ENCODE peak calls at places on chromosome 18, in seven cellular contexts. One of them, this sample, is unnamed.

GRCh38 chr18:61829108-61829507 is 63.7 kb downstream of the RNF152 start:
- DNase-seq in NCI-H1105 treated with DMSO at 0.1 percent for 48 hours: no peak
- DNase-seq in stimulated activated CD4-positive, alpha-beta T cell treated with anti-CD3 and anti-CD28 coated beads, Interleukin-15, amount 100 ng/mL, for 48 hours: no peak
- DNase-seq in NCI-H345: no peak
- DNase-seq in fibroblast of mammary gland: no peak
- DNase-seq in naive thymus-derived CD4-positive, alpha-beta T cell: no peak
- DNase-seq in SK-N-DZ: no peak
- DNase-seq in this sample: no peak

GRCh38 chr18:58549814-58550339 is 79.0 kb downstream of the ALPK2 start:
- DNase-seq in NCI-H1105 treated with DMSO at 0.1 percent for 48 hours: no peak
- DNase-seq in stimulated activated CD4-positive, alpha-beta T cell treated with anti-CD3 and anti-CD28 coated beads, Interleukin-15, amount 100 ng/mL, for 48 hours: no peak
- DNase-seq in NCI-H345: no peak
- DNase-seq in fibroblast of mammary gland: no peak
- DNase-seq in naive thymus-derived CD4-positive, alpha-beta T cell: no peak
- DNase-seq in SK-N-DZ: no peak
- DNase-seq in this sample: no peak

GRCh38 chr18:38350141-38350540 is 784.5 kb upstream of the CELF4 start:
- DNase-seq in NCI-H1105 treated with DMSO at 0.1 percent for 48 hours: no peak
- DNase-seq in stimulated activated CD4-positive, alpha-beta T cell treated with anti-CD3 and anti-CD28 coated beads, Interleukin-15, amount 100 ng/mL, for 48 hours: no peak
- DNase-seq in NCI-H345: no peak
- DNase-seq in fibroblast of mammary gland: no peak
- DNase-seq in naive thymus-derived CD4-positive, alpha-beta T cell: no peak
- DNase-seq in SK-N-DZ: no peak
- DNase-seq in this sample: no peak

GRCh38 chr18:35444636-35445035 is 53.1 kb downstream of the INO80C start:
- DNase-seq in NCI-H1105 treated with DMSO at 0.1 percent for 48 hours: no peak
- DNase-seq in stimulated activated CD4-positive, alpha-beta T cell treated with anti-CD3 and anti-CD28 coated beads, Interleukin-15, amount 100 ng/mL, for 48 hours: no peak
- DNase-seq in NCI-H345: no peak
- DNase-seq in fibroblast of mammary gland: no peak
- DNase-seq in naive thymus-derived CD4-positive, alpha-beta T cell: no peak
- DNase-seq in SK-N-DZ: no peak
- DNase-seq in this sample: no peak

GRCh38 chr18:69946608-69947155 is 991 bp downstream of the CD226 start:
- DNase-seq in NCI-H1105 treated with DMSO at 0.1 percent for 48 hours: no peak
- DNase-seq in stimulated activated CD4-positive, alpha-beta T cell treated with anti-CD3 and anti-CD28 coated beads, Interleukin-15, amount 100 ng/mL, for 48 hours: no peak
- DNase-seq in NCI-H345: no peak
- DNase-seq in fibroblast of mammary gland: no peak
- DNase-seq in naive thymus-derived CD4-positive, alpha-beta T cell: no peak
- DNase-seq in SK-N-DZ: no peak
- DNase-seq in this sample: no peak

GRCh38 chr18:49814147-49814499 is 790 bp upstream of the ACAA2 start:
- DNase-seq in NCI-H1105 treated with DMSO at 0.1 percent for 48 hours: peak
- DNase-seq in stimulated activated CD4-positive, alpha-beta T cell treated with anti-CD3 and anti-CD28 coated beads, Interleukin-15, amount 100 ng/mL, for 48 hours: peak
- DNase-seq in NCI-H345: peak
- DNase-seq in fibroblast of mammary gland: peak
- DNase-seq in naive thymus-derived CD4-positive, alpha-beta T cell: no peak
- DNase-seq in SK-N-DZ: peak
- DNase-seq in this sample: peak

GRCh38 chr18:7889515-7889914 is 322.4 kb downstream of the PTPRM start:
- DNase-seq in NCI-H1105 treated with DMSO at 0.1 percent for 48 hours: no peak
- DNase-seq in stimulated activated CD4-positive, alpha-beta T cell treated with anti-CD3 and anti-CD28 coated beads, Interleukin-15, amount 100 ng/mL, for 48 hours: no peak
- DNase-seq in NCI-H345: no peak
- DNase-seq in fibroblast of mammary gland: no peak
- DNase-seq in naive thymus-derived CD4-positive, alpha-beta T cell: no peak
- DNase-seq in SK-N-DZ: no peak
- DNase-seq in this sample: no peak

GRCh38 chr18:13541621-13542519 is 184.5 kb downstream of the FAM210A start:
- DNase-seq in NCI-H1105 treated with DMSO at 0.1 percent for 48 hours: no peak
- DNase-seq in stimulated activated CD4-positive, alpha-beta T cell treated with anti-CD3 and anti-CD28 coated beads, Interleukin-15, amount 100 ng/mL, for 48 hours: no peak
- DNase-seq in NCI-H345: no peak
- DNase-seq in fibroblast of mammary gland: no peak
- DNase-seq in naive thymus-derived CD4-positive, alpha-beta T cell: no peak
- DNase-seq in SK-N-DZ: no peak
- DNase-seq in this sample: no peak

GRCh38 chr18:13611058-13611615 is 115.2 kb downstream of the FAM210A start:
- DNase-seq in NCI-H1105 treated with DMSO at 0.1 percent for 48 hours: no peak
- DNase-seq in stimulated activated CD4-positive, alpha-beta T cell treated with anti-CD3 and anti-CD28 coated beads, Interleukin-15, amount 100 ng/mL, for 48 hours: no peak
- DNase-seq in NCI-H345: no peak
- DNase-seq in fibroblast of mammary gland: peak
- DNase-seq in naive thymus-derived CD4-positive, alpha-beta T cell: no peak
- DNase-seq in SK-N-DZ: no peak
- DNase-seq in this sample: no peak

GRCh38 chr18:27674411-27674810 is 489.3 kb upstream of the CHST9 start:
- DNase-seq in NCI-H1105 treated with DMSO at 0.1 percent for 48 hours: no peak
- DNase-seq in stimulated activated CD4-positive, alpha-beta T cell treated with anti-CD3 and anti-CD28 coated beads, Interleukin-15, amount 100 ng/mL, for 48 hours: no peak
- DNase-seq in NCI-H345: no peak
- DNase-seq in fibroblast of mammary gland: no peak
- DNase-seq in naive thymus-derived CD4-positive, alpha-beta T cell: no peak
- DNase-seq in SK-N-DZ: no peak
- DNase-seq in this sample: no peak

GRCh38 chr18:56869189-56869777 is 218.1 kb downstream of the WDR7 start:
- DNase-seq in NCI-H1105 treated with DMSO at 0.1 percent for 48 hours: peak
- DNase-seq in stimulated activated CD4-positive, alpha-beta T cell treated with anti-CD3 and anti-CD28 coated beads, Interleukin-15, amount 100 ng/mL, for 48 hours: no peak
- DNase-seq in NCI-H345: peak
- DNase-seq in fibroblast of mammary gland: peak
- DNase-seq in naive thymus-derived CD4-positive, alpha-beta T cell: peak
- DNase-seq in SK-N-DZ: peak
- DNase-seq in this sample: no peak

GRCh38 chr18:62655520-62656219 is 59.7 kb upstream of the PHLPP1 start:
- DNase-seq in NCI-H1105 treated with DMSO at 0.1 percent for 48 hours: no peak
- DNase-seq in stimulated activated CD4-positive, alpha-beta T cell treated with anti-CD3 and anti-CD28 coated beads, Interleukin-15, amount 100 ng/mL, for 48 hours: no peak
- DNase-seq in NCI-H345: no peak
- DNase-seq in fibroblast of mammary gland: no peak
- DNase-seq in naive thymus-derived CD4-positive, alpha-beta T cell: no peak
- DNase-seq in SK-N-DZ: no peak
- DNase-seq in this sample: no peak

GRCh38 chr18:13175754-13176210 is 42.8 kb upstream of the LDLRAD4 start:
- DNase-seq in NCI-H1105 treated with DMSO at 0.1 percent for 48 hours: no peak
- DNase-seq in stimulated activated CD4-positive, alpha-beta T cell treated with anti-CD3 and anti-CD28 coated beads, Interleukin-15, amount 100 ng/mL, for 48 hours: no peak
- DNase-seq in NCI-H345: no peak
- DNase-seq in fibroblast of mammary gland: peak
- DNase-seq in naive thymus-derived CD4-positive, alpha-beta T cell: no peak
- DNase-seq in SK-N-DZ: no peak
- DNase-seq in this sample: no peak

GRCh38 chr18:59823611-59824195 is 76.1 kb upstream of the PMAIP1 start:
- DNase-seq in NCI-H1105 treated with DMSO at 0.1 percent for 48 hours: peak
- DNase-seq in stimulated activated CD4-positive, alpha-beta T cell treated with anti-CD3 and anti-CD28 coated beads, Interleukin-15, amount 100 ng/mL, for 48 hours: peak
- DNase-seq in NCI-H345: peak
- DNase-seq in fibroblast of mammary gland: peak
- DNase-seq in naive thymus-derived CD4-positive, alpha-beta T cell: no peak
- DNase-seq in SK-N-DZ: peak
- DNase-seq in this sample: peak

GRCh38 chr18:48905541-48905940 is 45.2 kb downstream of the SMAD7 start:
- DNase-seq in NCI-H1105 treated with DMSO at 0.1 percent for 48 hours: no peak
- DNase-seq in stimulated activated CD4-positive, alpha-beta T cell treated with anti-CD3 and anti-CD28 coated beads, Interleukin-15, amount 100 ng/mL, for 48 hours: no peak
- DNase-seq in NCI-H345: no peak
- DNase-seq in fibroblast of mammary gland: peak
- DNase-seq in naive thymus-derived CD4-positive, alpha-beta T cell: no peak
- DNase-seq in SK-N-DZ: no peak
- DNase-seq in this sample: no peak

GRCh38 chr18:77038182-77038581 is 94.4 kb downstream of the MBP start:
- DNase-seq in NCI-H1105 treated with DMSO at 0.1 percent for 48 hours: no peak
- DNase-seq in stimulated activated CD4-positive, alpha-beta T cell treated with anti-CD3 and anti-CD28 coated beads, Interleukin-15, amount 100 ng/mL, for 48 hours: no peak
- DNase-seq in NCI-H345: no peak
- DNase-seq in fibroblast of mammary gland: no peak
- DNase-seq in naive thymus-derived CD4-positive, alpha-beta T cell: no peak
- DNase-seq in SK-N-DZ: no peak
- DNase-seq in this sample: no peak

GRCh38 chr18:43590182-43590903 is 313.1 kb upstream of the SYT4 start:
- DNase-seq in NCI-H1105 treated with DMSO at 0.1 percent for 48 hours: no peak
- DNase-seq in stimulated activated CD4-positive, alpha-beta T cell treated with anti-CD3 and anti-CD28 coated beads, Interleukin-15, amount 100 ng/mL, for 48 hours: no peak
- DNase-seq in NCI-H345: no peak
- DNase-seq in fibroblast of mammary gland: no peak
- DNase-seq in naive thymus-derived CD4-positive, alpha-beta T cell: no peak
- DNase-seq in SK-N-DZ: no peak
- DNase-seq in this sample: no peak

GRCh38 chr18:78528437-78529228 is 451.0 kb upstream of the SALL3 start:
- DNase-seq in NCI-H1105 treated with DMSO at 0.1 percent for 48 hours: peak
- DNase-seq in stimulated activated CD4-positive, alpha-beta T cell treated with anti-CD3 and anti-CD28 coated beads, Interleukin-15, amount 100 ng/mL, for 48 hours: no peak
- DNase-seq in NCI-H345: peak
- DNase-seq in fibroblast of mammary gland: no peak
- DNase-seq in naive thymus-derived CD4-positive, alpha-beta T cell: no peak
- DNase-seq in SK-N-DZ: no peak
- DNase-seq in this sample: no peak

GRCh38 chr18:50111398-50111797 is 83.5 kb downstream of the MYO5B start:
- DNase-seq in NCI-H1105 treated with DMSO at 0.1 percent for 48 hours: no peak
- DNase-seq in stimulated activated CD4-positive, alpha-beta T cell treated with anti-CD3 and anti-CD28 coated beads, Interleukin-15, amount 100 ng/mL, for 48 hours: no peak
- DNase-seq in NCI-H345: no peak
- DNase-seq in fibroblast of mammary gland: no peak
- DNase-seq in naive thymus-derived CD4-positive, alpha-beta T cell: no peak
- DNase-seq in SK-N-DZ: no peak
- DNase-seq in this sample: no peak

GRCh38 chr18:50151876-50152275 is 43.1 kb downstream of the MYO5B start:
- DNase-seq in NCI-H1105 treated with DMSO at 0.1 percent for 48 hours: no peak
- DNase-seq in stimulated activated CD4-positive, alpha-beta T cell treated with anti-CD3 and anti-CD28 coated beads, Interleukin-15, amount 100 ng/mL, for 48 hours: no peak
- DNase-seq in NCI-H345: no peak
- DNase-seq in fibroblast of mammary gland: peak
- DNase-seq in naive thymus-derived CD4-positive, alpha-beta T cell: no peak
- DNase-seq in SK-N-DZ: no peak
- DNase-seq in this sample: no peak

GRCh38 chr18:31576670-31577069 is 15.0 kb upstream of the TTR start:
- DNase-seq in NCI-H1105 treated with DMSO at 0.1 percent for 48 hours: no peak
- DNase-seq in stimulated activated CD4-positive, alpha-beta T cell treated with anti-CD3 and anti-CD28 coated beads, Interleukin-15, amount 100 ng/mL, for 48 hours: no peak
- DNase-seq in NCI-H345: no peak
- DNase-seq in fibroblast of mammary gland: no peak
- DNase-seq in naive thymus-derived CD4-positive, alpha-beta T cell: no peak
- DNase-seq in SK-N-DZ: no peak
- DNase-seq in this sample: no peak

GRCh38 chr18:31675404-31675803 is 9.0 kb downstream of the B4GALT6 start:
- DNase-seq in NCI-H1105 treated with DMSO at 0.1 percent for 48 hours: no peak
- DNase-seq in stimulated activated CD4-positive, alpha-beta T cell treated with anti-CD3 and anti-CD28 coated beads, Interleukin-15, amount 100 ng/mL, for 48 hours: no peak
- DNase-seq in NCI-H345: no peak
- DNase-seq in fibroblast of mammary gland: no peak
- DNase-seq in naive thymus-derived CD4-positive, alpha-beta T cell: no peak
- DNase-seq in SK-N-DZ: no peak
- DNase-seq in this sample: no peak

GRCh38 chr18:379665-380356 is 112.0 kb upstream of the THOC1 start:
- DNase-seq in NCI-H1105 treated with DMSO at 0.1 percent for 48 hours: no peak
- DNase-seq in stimulated activated CD4-positive, alpha-beta T cell treated with anti-CD3 and anti-CD28 coated beads, Interleukin-15, amount 100 ng/mL, for 48 hours: no peak
- DNase-seq in NCI-H345: no peak
- DNase-seq in fibroblast of mammary gland: no peak
- DNase-seq in naive thymus-derived CD4-positive, alpha-beta T cell: no peak
- DNase-seq in SK-N-DZ: peak
- DNase-seq in this sample: no peak

GRCh38 chr18:56166914-56167313 is 471.5 kb downstream of the TXNL1 start:
- DNase-seq in NCI-H1105 treated with DMSO at 0.1 percent for 48 hours: no peak
- DNase-seq in stimulated activated CD4-positive, alpha-beta T cell treated with anti-CD3 and anti-CD28 coated beads, Interleukin-15, amount 100 ng/mL, for 48 hours: no peak
- DNase-seq in NCI-H345: no peak
- DNase-seq in fibroblast of mammary gland: no peak
- DNase-seq in naive thymus-derived CD4-positive, alpha-beta T cell: no peak
- DNase-seq in SK-N-DZ: no peak
- DNase-seq in this sample: no peak

GRCh38 chr18:72726201-72726600 is 141.6 kb downstream of the NETO1 start:
- DNase-seq in NCI-H1105 treated with DMSO at 0.1 percent for 48 hours: no peak
- DNase-seq in stimulated activated CD4-positive, alpha-beta T cell treated with anti-CD3 and anti-CD28 coated beads, Interleukin-15, amount 100 ng/mL, for 48 hours: no peak
- DNase-seq in NCI-H345: no peak
- DNase-seq in fibroblast of mammary gland: no peak
- DNase-seq in naive thymus-derived CD4-positive, alpha-beta T cell: no peak
- DNase-seq in SK-N-DZ: no peak
- DNase-seq in this sample: no peak

GRCh38 chr18:36469471-36469870 is 172.0 kb downstream of the FHOD3 start:
- DNase-seq in NCI-H1105 treated with DMSO at 0.1 percent for 48 hours: no peak
- DNase-seq in stimulated activated CD4-positive, alpha-beta T cell treated with anti-CD3 and anti-CD28 coated beads, Interleukin-15, amount 100 ng/mL, for 48 hours: no peak
- DNase-seq in NCI-H345: peak
- DNase-seq in fibroblast of mammary gland: no peak
- DNase-seq in naive thymus-derived CD4-positive, alpha-beta T cell: no peak
- DNase-seq in SK-N-DZ: no peak
- DNase-seq in this sample: no peak

GRCh38 chr18:36889742-36890141 is 60.8 kb downstream of the KIAA1328 start:
- DNase-seq in NCI-H1105 treated with DMSO at 0.1 percent for 48 hours: no peak
- DNase-seq in stimulated activated CD4-positive, alpha-beta T cell treated with anti-CD3 and anti-CD28 coated beads, Interleukin-15, amount 100 ng/mL, for 48 hours: no peak
- DNase-seq in NCI-H345: no peak
- DNase-seq in fibroblast of mammary gland: no peak
- DNase-seq in naive thymus-derived CD4-positive, alpha-beta T cell: no peak
- DNase-seq in SK-N-DZ: no peak
- DNase-seq in this sample: no peak

GRCh38 chr18:76494181-76494540 is 881 bp downstream of the ZNF516 start:
- DNase-seq in NCI-H1105 treated with DMSO at 0.1 percent for 48 hours: peak
- DNase-seq in stimulated activated CD4-positive, alpha-beta T cell treated with anti-CD3 and anti-CD28 coated beads, Interleukin-15, amount 100 ng/mL, for 48 hours: no peak
- DNase-seq in NCI-H345: peak
- DNase-seq in fibroblast of mammary gland: peak
- DNase-seq in naive thymus-derived CD4-positive, alpha-beta T cell: peak
- DNase-seq in SK-N-DZ: peak
- DNase-seq in this sample: peak

GRCh38 chr18:75132471-75132870 is 76.5 kb downstream of the PTGR3 start:
- DNase-seq in NCI-H1105 treated with DMSO at 0.1 percent for 48 hours: no peak
- DNase-seq in stimulated activated CD4-positive, alpha-beta T cell treated with anti-CD3 and anti-CD28 coated beads, Interleukin-15, amount 100 ng/mL, for 48 hours: no peak
- DNase-seq in NCI-H345: no peak
- DNase-seq in fibroblast of mammary gland: no peak
- DNase-seq in naive thymus-derived CD4-positive, alpha-beta T cell: no peak
- DNase-seq in SK-N-DZ: no peak
- DNase-seq in this sample: no peak

GRCh38 chr18:34598136-34598635 is 111.9 kb upstream of the DTNA start:
- DNase-seq in NCI-H1105 treated with DMSO at 0.1 percent for 48 hours: no peak
- DNase-seq in stimulated activated CD4-positive, alpha-beta T cell treated with anti-CD3 and anti-CD28 coated beads, Interleukin-15, amount 100 ng/mL, for 48 hours: no peak
- DNase-seq in NCI-H345: no peak
- DNase-seq in fibroblast of mammary gland: peak
- DNase-seq in naive thymus-derived CD4-positive, alpha-beta T cell: no peak
- DNase-seq in SK-N-DZ: no peak
- DNase-seq in this sample: no peak

GRCh38 chr18:79540914-79541301 is 138.7 kb upstream of the CTDP1 start:
- DNase-seq in NCI-H1105 treated with DMSO at 0.1 percent for 48 hours: no peak
- DNase-seq in stimulated activated CD4-positive, alpha-beta T cell treated with anti-CD3 and anti-CD28 coated beads, Interleukin-15, amount 100 ng/mL, for 48 hours: no peak
- DNase-seq in NCI-H345: no peak
- DNase-seq in fibroblast of mammary gland: no peak
- DNase-seq in naive thymus-derived CD4-positive, alpha-beta T cell: no peak
- DNase-seq in SK-N-DZ: no peak
- DNase-seq in this sample: no peak

GRCh38 chr18:38330573-38330972 is 765.0 kb upstream of the CELF4 start:
- DNase-seq in NCI-H1105 treated with DMSO at 0.1 percent for 48 hours: no peak
- DNase-seq in stimulated activated CD4-positive, alpha-beta T cell treated with anti-CD3 and anti-CD28 coated beads, Interleukin-15, amount 100 ng/mL, for 48 hours: no peak
- DNase-seq in NCI-H345: no peak
- DNase-seq in fibroblast of mammary gland: no peak
- DNase-seq in naive thymus-derived CD4-positive, alpha-beta T cell: no peak
- DNase-seq in SK-N-DZ: no peak
- DNase-seq in this sample: no peak

This sample was measured in BE2C.